ENCODE peak calls at places on chromosome 17, in five cellular contexts. L is stimulated activated effector memory CD8-positive, alpha-beta T cell treated with anti-CD3 and anti-CD28 coated beads, Interleukin-12 subunit alpha, Interleukin-12 subunit beta, amount 100 ng/mL, for 72 hours; F is EH; U is heart left ventricle; S is AG04450. M is an unnamed sample.

GRCh38 chr17:41452276-41452675 is 11.5 kb upstream of the KRT38 start:
- DNase-seq in F (no peak), L (no peak), U (no peak), S (no peak), M (no peak)

GRCh38 chr17:38868095-38868967 is 1.5 kb upstream of the LASP1 start:
- DNase-seq in L (no peak), F (peak), S (no peak), U (peak), M (peak)

GRCh38 chr17:27381007-27381501 is 75.2 kb upstream of the KSR1 start:
- DNase-seq in S (no peak), U (peak), L (peak), F (peak), M (peak)

GRCh38 chr17:37527249-37527851 is 37.7 kb downstream of the DUSP14 start:
- DNase-seq in F (peak), L (no peak), U (no peak), S (peak), M (peak)

GRCh38 chr17:73420897-73421296 is 109.1 kb upstream of the CDC42EP4 start:
- DNase-seq in S (no peak), U (no peak), L (no peak), F (peak), M (no peak)

GRCh38 chr17:42608692-42609181 is 437 bp downstream of the RETREG3 start:
- DNase-seq in S (no peak), L (peak), U (peak), F (peak), M (peak)

GRCh38 chr17:44310612-44311376 is 2.4 kb downstream of the RUNDC3A start:
- DNase-seq in L (no peak), F (no peak), S (no peak), U (no peak), M (no peak)

GRCh38 chr17:45813051-45813731 is 29.1 kb downstream of the CRHR1 start:
- DNase-seq in U (no peak), F (peak), S (no peak), L (no peak), M (no peak)

GRCh38 chr17:80969030-80969673 is 22.5 kb upstream of the CHMP6 start:
- DNase-seq in U (no peak), F (no peak), L (no peak), S (no peak), M (no peak)

GRCh38 chr17:14741516-14741915 is 440.6 kb downstream of the HS3ST3B1 start:
- DNase-seq in U (no peak), L (no peak), F (peak), S (no peak), M (no peak)

GRCh38 chr17:67615011-67615561 is 102.7 kb upstream of the NOL11 start:
- DNase-seq in S (no peak), F (no peak), U (no peak), L (no peak), M (no peak)

GRCh38 chr17:14840616-14841231 is 424.4 kb downstream of the PMP22 start:
- DNase-seq in U (no peak), S (peak), L (no peak), F (peak), M (peak)

GRCh38 chr17:45333702-45334092 is 16.9 kb upstream of the MAP3K14 start:
- DNase-seq in S (no peak), L (no peak), U (no peak), F (no peak), M (no peak)

GRCh38 chr17:77124192-77124908 is 16.4 kb upstream of the SEC14L1 start:
- DNase-seq in L (no peak), U (peak), S (no peak), F (peak), M (peak)

GRCh38 chr17:79814966-79815835 is 18.3 kb upstream of the CBX8 start:
- DNase-seq in S (no peak), U (no peak), L (no peak), F (peak), M (no peak)

GRCh38 chr17:72578817-72579470 is 458.1 kb downstream of the SOX9 start:
- DNase-seq in L (no peak), F (no peak), U (no peak), S (no peak), M (no peak)

GRCh38 chr17:79406316-79406715 is 204.5 kb downstream of the RBFOX3 start:
- DNase-seq in S (no peak), U (no peak), F (no peak), L (no peak), M (no peak)

GRCh38 chr17:39939588-39940419 is 12.3 kb downstream of the LRRC3C start:
- DNase-seq in L (peak), F (peak), U (peak), S (peak), M (peak)

GRCh38 chr17:17439971-17440843 is 36.6 kb upstream of the MED9 start:
- DNase-seq in L (peak), S (no peak), U (peak), F (peak), M (peak)

GRCh38 chr17:81481011-81481799 is 31.4 kb downstream of the ACTG1 start:
- DNase-seq in F (peak), S (no peak), U (peak), L (no peak), M (peak)

GRCh38 chr17:42422958-42423712 is at the start of gene CAVIN1:
- DNase-seq in U (peak), F (peak), S (peak), L (no peak), M (peak)

GRCh38 chr17:31726980-31727427 is 132.0 kb downstream of the COPRS start:
- DNase-seq in L (no peak), U (no peak), F (peak), S (no peak), M (peak)

GRCh38 chr17:49361129-49361901 is 735 bp downstream of the ZNF652 start:
- DNase-seq in L (peak), S (no peak), U (peak), F (peak), M (peak)

GRCh38 chr17:44664867-44665266 is 8.6 kb downstream of the MEIOC start:
- DNase-seq in F (no peak), L (no peak), U (no peak), S (no peak), M (no peak)

GRCh38 chr17:79945591-79946255 is 89.9 kb downstream of the TBC1D16 start:
- DNase-seq in F (no peak), S (no peak), U (no peak), L (no peak), M (no peak)

GRCh38 chr17:40072481-40073346 is 9.9 kb downstream of the THRA start:
- DNase-seq in L (no peak), U (no peak), S (no peak), F (no peak), M (no peak)

GRCh38 chr17:7003745-7004144 is 7.9 kb downstream of the ALOX12 start:
- DNase-seq in S (no peak), L (no peak), F (no peak), U (no peak), M (no peak)

GRCh38 chr17:70017112-70017511 is 57.9 kb upstream of the KCNJ16 start:
- DNase-seq in F (no peak), L (no peak), S (no peak), U (no peak), M (no peak)

GRCh38 chr17:44956076-44956475 is 8.5 kb upstream of the KIF18B start:
- DNase-seq in U (no peak), F (no peak), S (no peak), L (no peak), M (no peak)

GRCh38 chr17:29607557-29608195 is 14.7 kb downstream of the ANKRD13B start:
- DNase-seq in F (no peak), S (no peak), U (no peak), L (no peak), M (no peak)

GRCh38 chr17:2595736-2596135 is 2.3 kb downstream of the PAFAH1B1 start:
- DNase-seq in U (no peak), S (no peak), L (no peak), F (peak), M (peak)

GRCh38 chr17:33461051-33461450 is 168.0 kb upstream of the ASIC2 start:
- DNase-seq in U (no peak), F (no peak), L (no peak), S (no peak), M (no peak)

GRCh38 chr17:2122641-2123302 is 67.9 kb downstream of the HIC1 start:
- DNase-seq in U (peak), L (no peak), F (peak), S (peak), M (peak)

GRCh38 chr17:57313276-57313835 is 57.0 kb downstream of the MSI2 start:
- DNase-seq in U (no peak), F (no peak), S (no peak), L (no peak), M (no peak)

GRCh38 chr17:48006936-48007703 is 30.5 kb downstream of the COPZ2 start:
- DNase-seq in L (no peak), F (no peak), U (no peak), S (no peak), M (no peak)

M was measured in fibroblast of villous mesenchyme.